ENCODE peak calls at places on chromosomes 12 and 14, in nine cellular contexts. E, Z, V, K, D, A, J, P and H are unnamed samples.

GRCh38 chr12:12353276-12353675 is 3.2 kb upstream of the MANSC1 start:
- DNase-seq in E (no peak), Z (no peak), V (no peak), K (no peak), D (no peak), A (no peak), J (no peak), P (no peak), H (no peak)

GRCh38 chr14:54568821-54569591 is 2.1 kb downstream of the SAMD4A start:
- DNase-seq in E (peak; percentile 63), Z (peak; percentile 31), V (peak; percentile 56), K (no peak), D (no peak), A (no peak), J (no peak), P (peak; percentile 32), H (no peak)

GRCh38 chr12:131001493-131001892 is 47.8 kb downstream of the ADGRD1 start:
- DNase-seq in E (no peak), Z (no peak), V (no peak), K (no peak), D (no peak), A (no peak), J (no peak), P (no peak), H (no peak)

GRCh38 chr12:121849211-121849610 is 9.4 kb downstream of the HPD start:
- DNase-seq in E (no peak), Z (no peak), V (no peak), K (no peak), D (no peak), A (no peak), J (no peak), P (no peak), H (no peak)

GRCh38 chr12:10243803-10244520 is 31.3 kb downstream of the GABARAPL1 start:
- DNase-seq in E (no peak), Z (no peak), V (no peak), K (no peak), D (no peak), A (no peak), J (no peak), P (no peak), H (no peak)

GRCh38 chr12:123094349-123095073 is 56.4 kb downstream of the PITPNM2 start:
- DNase-seq in E (peak; percentile 64), Z (no peak), V (no peak), K (no peak), D (peak; percentile 34), A (peak; percentile 21), J (no peak), P (peak; percentile 70), H (no peak)

GRCh38 chr12:29796823-29797263 is 13.1 kb upstream of the TMTC1 start:
- DNase-seq in E (peak; percentile 95), Z (no peak), V (peak; percentile 50), K (no peak), D (no peak), A (peak; percentile 56), J (no peak), P (peak; percentile 23), H (no peak)

GRCh38 chr14:61701946-61702345 is 6.6 kb downstream of the HIF1A start:
- DNase-seq in E (peak; percentile 8), Z (no peak), V (no peak), K (no peak), D (no peak), A (no peak), J (no peak), P (no peak), H (no peak)

GRCh38 chr14:59359451-59360124 is 105.6 kb downstream of the GPR135 start:
- DNase-seq in E (no peak), Z (no peak), V (no peak), K (no peak), D (no peak), A (no peak), J (no peak), P (no peak), H (no peak)

DNA sequence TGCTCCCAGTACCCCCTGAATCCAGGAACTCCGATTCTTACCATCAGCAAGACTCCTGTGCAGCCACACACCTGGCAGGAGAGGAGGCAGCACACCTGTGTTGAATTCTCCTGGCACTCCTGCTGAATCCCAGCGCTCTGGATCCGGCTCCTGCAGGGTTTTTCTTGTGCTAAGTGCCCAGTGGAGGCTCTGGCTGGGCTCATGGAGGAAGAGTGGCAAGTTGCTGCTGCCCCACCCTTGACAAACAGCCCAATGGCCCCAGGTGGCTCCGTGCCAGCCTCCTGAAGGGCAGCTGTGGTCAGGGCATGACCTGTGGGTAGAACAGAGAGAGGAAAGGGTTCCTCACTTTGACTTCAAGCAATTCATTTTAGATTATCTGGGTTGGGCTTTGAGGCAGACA is 20.0 kb downstream of the CRACR2A start:
- DNase-seq in E (no peak), Z (no peak), V (no peak), K (peak; percentile 82), D (peak; percentile 72), A (no peak), J (no peak), P (no peak), H (no peak)
- H3K4me3 ChIP-seq in E (no peak overlapping the region), Z (no peak overlapping the region), V (no peak overlapping the region), K (no peak overlapping the region), D (no peak overlapping the region), A (no peak overlapping the region), J (no peak overlapping the region), P (no peak overlapping the region), H (no peak overlapping the region)

GRCh38 chr12:54048694-54049093 is 4.9 kb upstream of the HOXC4 start:
- DNase-seq in E (no peak), Z (no peak), V (no peak), K (no peak), D (no peak), A (no peak), J (no peak), P (no peak), H (no peak)
- H3K27me3 ChIP-seq in E (no peaks in the 10 kb centered on the region), Z (peaks cover 98% of the 10 kb centered on the region), V (peaks cover 98% of the 10 kb centered on the region), K (peaks cover 76% of the 10 kb centered on the region), D (peaks cover 29% of the 10 kb centered on the region), A (no peaks in the 10 kb centered on the region), J (no peaks in the 10 kb centered on the region), P (peaks cover 56% of the 10 kb centered on the region), H (peaks cover 90% of the 10 kb centered on the region)

DNA sequence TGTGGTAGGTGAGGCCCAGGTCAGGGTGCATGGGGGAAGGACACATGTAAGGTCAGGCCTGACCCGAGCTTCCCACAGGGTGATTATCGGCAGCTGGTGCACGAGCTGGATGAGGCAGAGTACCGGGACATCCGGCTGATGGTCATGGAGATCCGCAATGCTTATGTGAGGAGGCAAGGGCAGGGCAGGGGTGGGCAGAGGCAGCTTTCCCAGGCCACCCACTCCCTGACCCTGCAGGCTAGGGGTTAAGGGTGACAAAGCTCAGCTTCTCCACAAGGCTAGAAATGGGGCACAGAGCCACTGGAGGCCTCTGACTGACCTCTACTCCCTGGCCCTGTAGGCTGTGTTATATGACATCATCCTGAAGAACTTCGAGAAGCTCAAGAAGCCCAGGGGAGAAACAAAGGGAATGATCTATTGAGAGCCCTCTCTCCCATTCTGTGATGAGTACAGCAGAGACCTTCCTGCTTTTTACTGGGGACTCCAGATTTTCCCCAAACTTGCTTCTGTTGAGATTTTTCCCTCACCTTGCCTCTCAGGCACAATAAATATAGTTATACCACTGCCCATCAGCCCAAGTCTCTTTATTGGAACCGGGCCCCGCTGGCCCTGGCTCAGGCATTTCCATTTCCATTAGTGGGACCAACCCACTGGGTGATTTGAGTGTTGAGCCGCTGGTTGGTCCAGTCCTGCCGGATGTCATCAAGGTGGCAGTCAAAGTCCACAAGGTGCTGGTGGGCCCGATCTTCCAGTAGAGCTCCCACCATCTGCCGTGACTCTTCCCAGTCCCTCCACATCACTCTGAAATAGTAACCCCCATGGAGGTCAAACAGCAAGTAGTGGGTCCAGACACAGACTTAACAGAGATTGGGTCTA is 2.6 kb downstream of the PSME1 start:
- DNase-seq in E (no peak), Z (no peak), V (no peak), K (no peak), D (no peak), A (no peak), J (no peak), P (no peak), H (no peak)
- H3K4me1 ChIP-seq in E (peaks cover 20% of the 10 kb centered on the region), Z (peaks cover 70% of the 10 kb centered on the region), V (peaks cover 33% of the 10 kb centered on the region), K (peaks cover 18% of the 10 kb centered on the region), D (peaks cover 64% of the 10 kb centered on the region), A (peaks cover 37% of the 10 kb centered on the region), J (peaks cover 36% of the 10 kb centered on the region), P (peaks cover 7% of the 10 kb centered on the region), H (peaks cover 41% of the 10 kb centered on the region)

GRCh38 chr14:24177041-24177825 is 5.4 kb downstream of the REC8 start:
- DNase-seq in E (no peak), Z (no peak), V (no peak), K (no peak), D (no peak), A (no peak), J (no peak), P (no peak), H (no peak)

GRCh38 chr14:24178399-24179178 is 6.7 kb downstream of the REC8 start:
- DNase-seq in E (no peak), Z (no peak), V (no peak), K (peak; percentile 18), D (no peak), A (no peak), J (no peak), P (no peak), H (no peak)

GRCh38 chr14:24177928-24178327 is 6.0 kb downstream of the REC8 start:
- DNase-seq in E (no peak), Z (no peak), V (no peak), K (no peak), D (no peak), A (no peak), J (no peak), P (no peak), H (no peak)

GRCh38 chr14:24179294-24179960 is 7.5 kb downstream of the REC8 start:
- DNase-seq in E (no peak), Z (no peak), V (no peak), K (peak; percentile 49), D (no peak), A (no peak), J (no peak), P (no peak), H (no peak)

DNA sequence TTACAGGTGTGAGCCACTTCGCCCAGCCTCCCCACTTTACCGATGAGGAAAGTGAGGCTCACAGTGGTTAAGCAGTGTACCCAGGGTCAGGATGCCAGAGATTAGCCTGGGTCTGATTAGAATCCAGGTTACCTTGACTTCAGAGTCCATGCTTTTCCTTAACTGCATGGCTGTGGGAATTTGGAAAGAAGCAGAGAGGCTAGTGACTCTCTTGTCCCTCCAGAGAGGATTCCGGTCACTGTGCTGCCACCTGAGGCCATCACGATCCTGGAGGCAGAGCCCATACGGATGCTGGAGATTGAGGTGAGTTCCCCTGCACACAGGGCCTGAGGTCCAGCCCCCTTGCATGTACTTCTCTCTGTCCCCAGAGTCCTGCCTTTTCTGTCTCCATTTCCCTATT is 4.7 kb downstream of the REC8 start:
- DNase-seq in E (no peak), Z (no peak), V (no peak), K (no peak), D (no peak), A (no peak), J (no peak), P (no peak), H (no peak)
- H3K4me3 ChIP-seq in E (no peak overlapping the region), Z (no peak overlapping the region), V (no peak overlapping the region), K (no peak overlapping the region), D (no peak overlapping the region), A (no peak overlapping the region), J (no peak overlapping the region), P (no peak overlapping the region), H (no peak overlapping the region)

GRCh38 chr12:125346361-125346760 is 281.1 kb downstream of the AACS start:
- DNase-seq in E (no peak), Z (no peak), V (no peak), K (no peak), D (no peak), A (no peak), J (no peak), P (no peak), H (no peak)
- H3K27me3 ChIP-seq in E (peaks cover 3% of the 10 kb centered on the region), Z (peaks cover 22% of the 10 kb centered on the region), V (peaks cover 17% of the 10 kb centered on the region), K (no peaks in the 10 kb centered on the region), D (no peaks in the 10 kb centered on the region), A (no peaks in the 10 kb centered on the region), J (no peaks in the 10 kb centered on the region), P (no peaks in the 10 kb centered on the region), H (no peaks in the 10 kb centered on the region)